ENCODE peak calls at places on chromosomes 1 and 21, in four cellular contexts. K is PC-9, T is mammary epithelial cell, S is GM23248. V is an unnamed sample.

GRCh38 chr1:116424438-116424837 is 51.4 kb downstream of the ATP1A1 start:
- DNase-seq in S (no peak), K (no peak), T (no peak), V (no peak)

GRCh38 chr1:78340006-78340405 is 150.8 kb upstream of the PTGFR start:
- DNase-seq in K (peak; percentile 43), T (peak; percentile 86), S (peak; percentile 91), V (peak; percentile 79)

GRCh38 chr1:163604391-163604790 is 282.6 kb downstream of the NUF2 start:
- DNase-seq in K (no peak), S (no peak), T (no peak), V (no peak)

GRCh38 chr1:110634455-110635281 is 28.5 kb upstream of the KCNA2 start:
- DNase-seq in T (peak; percentile 87), K (no peak), S (peak; percentile 64), V (peak; percentile 38)

GRCh38 chr1:80244366-80244765 is 1237.8 kb upstream of the ADGRL4 start:
- DNase-seq in T (no peak), S (no peak), K (no peak), V (no peak)

GRCh38 chr1:240803151-240803550 is 191.2 kb upstream of the GREM2 start:
- DNase-seq in K (no peak), T (no peak), S (peak; percentile 82), V (peak; percentile 76)

GRCh38 chr1:154881820-154882535 is 11.9 kb upstream of the KCNN3 start:
- DNase-seq in S (peak; percentile 35), K (no peak), T (no peak), V (no peak)

GRCh38 chr1:182716740-182717720 is 32.6 kb upstream of the RGS8 start:
- DNase-seq in S (no peak), K (peak; percentile 52), T (no peak), V (no peak)

GRCh38 chr1:9248341-9249262 is 14.0 kb downstream of the H6PD start:
- DNase-seq in K (no peak), S (no peak), T (no peak), V (no peak)

GRCh38 chr1:219271914-219272545 is 98.4 kb downstream of the LYPLAL1 start:
- DNase-seq in T (no peak), K (no peak), S (peak; percentile 52), V (peak; percentile 57)

GRCh38 chr1:178537445-178538090 is 24.7 kb downstream of the TEX35 start:
- DNase-seq in T (no peak), K (peak; percentile 86), S (no peak), V (no peak)

GRCh38 chr1:43763497-43763973 is 56.2 kb downstream of the ST3GAL3 start:
- DNase-seq in T (peak; percentile 84), K (peak; percentile 80), S (peak; percentile 93), V (peak; percentile 97)

GRCh38 chr1:24418898-24419628 is 3.5 kb downstream of the NIPAL3 start:
- DNase-seq in S (peak; percentile 42), K (no peak), T (peak; percentile 79), V (peak; percentile 79)

GRCh38 chr1:112599513-112599912 is 19.4 kb downstream of the ST7L start:
- DNase-seq in S (no peak), T (no peak), K (no peak), V (no peak)

GRCh38 chr1:231334079-231334666 is 3.5 kb downstream of the EXOC8 start:
- DNase-seq in K (no peak), T (no peak), S (no peak), V (no peak)
- H3K4me2 ChIP-seq in K (peak overlapping the region; percentile 99), T (peak overlapping the region; percentile 97), S (peak overlapping the region; percentile 97), V (peak overlapping the region; percentile 89)

GRCh38 chr1:151838491-151839412 is 868 bp downstream of the C2CD4D start:
- DNase-seq in T (peak; percentile 27), K (peak; percentile 31), S (no peak), V (no peak)
- TF ChIP-seq EZH2 in T (no peak), K (no peak), S (peak; percentile 89), V (peak; percentile 37)

GRCh38 chr1:45802343-45803298 is 791 bp upstream of the MAST2 start:
- DNase-seq in S (peak; percentile 99), T (peak; percentile 92), K (peak; percentile 90), V (peak; percentile 99)
- H3K27ac ChIP-seq in S (peak overlapping the region; percentile 97), T (peak overlapping the region; percentile 88), K (peak overlapping the region; percentile 70), V (peak overlapping the region; percentile 88)

GRCh38 chr1:227766015-227766634 is 30.9 kb downstream of the SNAP47 start:
- DNase-seq in S (peak; percentile 15), K (peak; percentile 90), T (peak; percentile 39), V (no peak)
- H3K4me2 ChIP-seq in S (no peak overlapping the region), K (peak overlapping the region; percentile 41), T (no peak overlapping the region), V (no peak overlapping the region)

DNA sequence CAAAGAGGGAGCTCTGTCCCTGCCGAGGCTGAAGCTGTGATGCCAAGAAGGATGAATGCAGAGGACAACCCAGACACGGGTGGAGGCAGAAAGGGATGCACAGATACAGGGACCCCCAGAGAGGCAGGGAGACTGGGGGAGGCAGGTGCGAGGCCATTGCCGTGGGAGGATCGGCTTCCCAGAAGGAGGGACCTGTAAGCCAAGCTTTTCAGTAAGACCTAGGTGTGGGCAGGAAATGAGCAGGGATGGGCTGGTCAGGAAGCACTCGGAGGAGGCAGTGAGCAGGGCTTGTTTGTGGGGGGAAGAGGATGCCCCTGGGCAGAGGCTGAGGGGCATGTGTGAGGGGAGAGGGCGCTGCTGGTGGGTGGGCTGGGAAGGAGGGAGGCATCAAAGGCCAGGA is 67.7 kb upstream of the WNT4 start:
- DNase-seq in T (no peak), S (no peak), K (no peak), V (no peak)
- TF ChIP-seq EZH2 in T (no peak), S (no peak), K (no peak), V (no peak)

DNA sequence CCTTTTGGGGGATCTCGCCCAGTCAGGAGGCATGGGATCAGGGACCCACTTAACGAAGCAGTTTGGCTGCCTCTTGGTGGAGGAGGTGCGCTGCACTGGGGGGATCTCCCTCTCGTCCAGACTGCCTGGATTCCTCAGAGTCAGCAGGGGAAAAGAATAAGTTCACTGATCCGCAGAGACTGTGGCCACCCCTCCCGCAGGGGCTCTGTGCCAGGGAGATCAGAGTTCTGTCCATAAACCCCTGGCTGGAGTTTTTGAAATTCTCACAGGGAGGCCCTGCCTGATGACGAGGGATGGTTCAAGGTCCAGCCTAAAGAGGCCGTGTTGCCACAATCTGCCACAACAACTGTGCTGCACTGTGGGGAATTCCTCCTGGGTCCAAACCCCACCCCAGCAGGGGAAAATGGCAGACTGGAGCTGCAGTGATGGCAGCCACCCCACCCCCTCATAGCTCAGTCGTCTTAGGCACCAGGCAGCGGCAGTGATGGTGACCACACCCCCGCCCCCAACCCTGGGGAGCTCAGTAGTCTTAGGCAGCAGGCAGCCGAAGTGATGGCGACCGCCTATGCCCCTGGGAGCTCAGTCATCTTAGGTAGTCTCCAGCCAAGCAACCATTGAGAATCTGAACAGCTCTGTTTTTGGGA is 273.8 kb upstream of the USP25 start:
- DNase-seq in K (no peak), S (no peak), T (no peak), V (no peak)
- H3K27ac ChIP-seq in K (no peak overlapping the region), S (no peak overlapping the region), T (no peak overlapping the region), V (no peak overlapping the region)

DNA sequence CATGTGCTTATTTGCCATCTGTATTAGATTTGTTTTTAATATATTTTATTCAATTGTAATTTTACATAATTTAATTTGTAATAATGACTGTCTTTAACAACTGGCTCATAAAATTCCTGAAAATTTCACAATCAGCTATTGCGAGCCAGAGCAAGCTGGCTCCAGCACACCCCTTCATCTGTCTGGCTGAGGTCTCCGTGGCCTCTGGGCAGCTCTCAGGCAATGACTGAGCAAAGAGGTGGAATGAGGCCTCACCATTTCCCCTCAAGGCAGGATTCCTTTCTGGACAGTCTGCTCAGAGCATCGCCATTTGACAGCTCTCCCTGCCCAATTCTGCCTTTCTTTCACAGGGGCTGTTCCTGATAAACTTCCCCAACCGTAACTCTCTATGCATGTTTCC is 5.8 kb upstream of the KANK4 start:
- DNase-seq in K (peak; percentile 77), S (peak; percentile 96), T (peak; percentile 94), V (peak; percentile 84)
- H3K4me2 ChIP-seq in K (peak overlapping the region; percentile 47), S (peak overlapping the region; percentile 75), T (peak overlapping the region; percentile 88), V (no peak overlapping the region)

GRCh38 chr1:204994086-204994862 is 48.7 kb upstream of the CNTN2 start:
- DNase-seq in T (no peak), S (peak; percentile 63), K (no peak), V (no peak)
- TF ChIP-seq EZH2 in T (no peak), S (no peak), K (no peak), V (no peak)